ENCODE peak calls at places on chromosome 9, in four cellular contexts. One of them, this sample, is unnamed.

GRCh38 chr9:134833294-134833880 is 47.2 kb upstream of the FCN2 start:
- DNase-seq in spleen: no peak
- DNase-seq in CD8-positive, alpha-beta T cell: no peak
- DNase-seq in activated B cell treated with CpG ODN at 0.5 μM for 24 hours: no peak
- DNase-seq in this sample: no peak

GRCh38 chr9:4550777-4551476 is 60.7 kb downstream of the SLC1A1 start:
- DNase-seq in spleen: no peak
- DNase-seq in activated B cell treated with CpG ODN at 0.5 μM for 24 hours: no peak
- DNase-seq in CD8-positive, alpha-beta T cell: no peak
- DNase-seq in this sample: no peak

GRCh38 chr9:35771943-35772342 is 17.9 kb upstream of the MSMP start:
- DNase-seq in spleen: no peak
- DNase-seq in CD8-positive, alpha-beta T cell: no peak
- DNase-seq in activated B cell treated with CpG ODN at 0.5 μM for 24 hours: no peak
- DNase-seq in this sample: no peak

GRCh38 chr9:93228453-93228852 is 44.5 kb downstream of the WNK2 start:
- DNase-seq in CD8-positive, alpha-beta T cell: no peak
- DNase-seq in spleen: no peak
- DNase-seq in activated B cell treated with CpG ODN at 0.5 μM for 24 hours: no peak
- DNase-seq in this sample: no peak

GRCh38 chr9:97487107-97487506 is 14.4 kb upstream of the TMOD1 start:
- DNase-seq in spleen: no peak
- DNase-seq in activated B cell treated with CpG ODN at 0.5 μM for 24 hours: no peak
- DNase-seq in CD8-positive, alpha-beta T cell: no peak
- DNase-seq in this sample: no peak

GRCh38 chr9:68705636-68706578 is 867 bp downstream of the PIP5K1B start:
- DNase-seq in activated B cell treated with CpG ODN at 0.5 μM for 24 hours: peak
- DNase-seq in CD8-positive, alpha-beta T cell: no peak
- DNase-seq in spleen: peak
- DNase-seq in this sample: no peak

GRCh38 chr9:124809211-124809610 is 32.3 kb downstream of the OLFML2A start:
- DNase-seq in activated B cell treated with CpG ODN at 0.5 μM for 24 hours: no peak
- DNase-seq in spleen: no peak
- DNase-seq in CD8-positive, alpha-beta T cell: no peak
- DNase-seq in this sample: no peak

GRCh38 chr9:14530301-14530700 is 162.9 kb downstream of the ZDHHC21 start:
- DNase-seq in spleen: no peak
- DNase-seq in CD8-positive, alpha-beta T cell: no peak
- DNase-seq in activated B cell treated with CpG ODN at 0.5 μM for 24 hours: no peak
- DNase-seq in this sample: no peak

GRCh38 chr9:98488578-98489312 is 220.0 kb downstream of the GABBR2 start:
- DNase-seq in CD8-positive, alpha-beta T cell: no peak
- DNase-seq in activated B cell treated with CpG ODN at 0.5 μM for 24 hours: no peak
- DNase-seq in spleen: no peak
- DNase-seq in this sample: no peak

GRCh38 chr9:37776328-37776727 is 8.5 kb downstream of the EXOSC3 start:
- DNase-seq in activated B cell treated with CpG ODN at 0.5 μM for 24 hours: no peak
- DNase-seq in spleen: no peak
- DNase-seq in CD8-positive, alpha-beta T cell: no peak
- DNase-seq in this sample: no peak

GRCh38 chr9:131590907-131591844 is 45.9 kb downstream of the PRRT1B start:
- DNase-seq in CD8-positive, alpha-beta T cell: peak
- DNase-seq in activated B cell treated with CpG ODN at 0.5 μM for 24 hours: peak
- DNase-seq in spleen: peak
- DNase-seq in this sample: no peak

GRCh38 chr9:110427497-110428104 is 89.9 kb upstream of the TXNDC8 start:
- DNase-seq in activated B cell treated with CpG ODN at 0.5 μM for 24 hours: no peak
- DNase-seq in spleen: no peak
- DNase-seq in CD8-positive, alpha-beta T cell: no peak
- DNase-seq in this sample: no peak

GRCh38 chr9:83032065-83032625 is 30.8 kb downstream of the RASEF start:
- DNase-seq in CD8-positive, alpha-beta T cell: no peak
- DNase-seq in spleen: no peak
- DNase-seq in activated B cell treated with CpG ODN at 0.5 μM for 24 hours: no peak
- DNase-seq in this sample: no peak

DNA sequence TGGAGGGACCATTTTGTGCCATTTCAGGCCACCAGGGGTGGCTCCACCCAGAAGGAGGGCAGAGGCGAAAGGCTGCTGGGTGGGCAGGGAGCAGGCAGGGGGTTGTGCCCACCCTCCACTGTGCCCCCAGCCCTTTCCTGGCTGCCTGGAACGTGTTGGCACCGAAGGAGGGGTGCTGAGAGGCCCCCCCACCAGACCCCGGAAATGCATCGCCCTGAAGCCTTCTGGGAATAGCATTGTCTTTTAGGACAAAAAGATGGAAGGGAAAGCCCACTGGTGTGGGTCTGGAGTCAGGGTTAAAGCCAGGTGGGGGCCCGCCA is 5.1 kb downstream of the NOXA1 start:
- DNase-seq in activated B cell treated with CpG ODN at 0.5 μM for 24 hours: no peak
- DNase-seq in CD8-positive, alpha-beta T cell: no peak
- DNase-seq in spleen: peak
- DNase-seq in this sample: no peak
- TF ChIP-seq CTCF in activated B cell treated with CpG ODN at 0.5 μM for 24 hours: no peak
- TF ChIP-seq CTCF in CD8-positive, alpha-beta T cell: no peak
- TF ChIP-seq CTCF in spleen: no peak
- TF ChIP-seq CTCF in this sample: peak

DNA sequence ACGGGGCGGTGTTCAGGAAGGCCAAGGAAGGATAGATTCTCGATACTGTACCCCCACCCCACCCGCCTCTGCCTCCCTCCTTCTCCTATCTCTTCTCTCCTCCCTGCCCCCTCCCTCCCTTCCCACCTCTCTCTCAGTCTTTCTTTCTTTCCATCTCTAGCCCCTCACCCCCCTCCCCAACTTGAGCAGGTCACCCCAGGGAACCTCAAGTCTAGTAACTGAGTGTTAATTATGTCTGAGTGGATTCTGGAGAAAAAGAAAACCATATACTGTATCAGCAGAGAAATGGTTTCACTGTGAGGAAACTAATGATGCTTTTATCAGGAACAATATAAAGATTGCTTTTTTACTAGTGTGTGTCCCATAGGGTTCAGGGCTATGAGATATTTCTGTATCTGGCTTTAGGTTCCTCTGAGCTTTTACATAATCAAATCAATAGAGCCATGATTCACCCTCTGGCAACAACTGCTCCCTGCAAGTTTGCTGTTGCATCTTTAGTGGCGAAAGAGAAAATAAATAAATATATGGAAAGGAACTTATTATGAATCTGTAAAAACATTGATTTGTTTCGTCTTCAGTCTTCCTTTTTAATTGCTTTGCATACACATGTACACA is 639.7 kb downstream of the CCDC171 start:
- DNase-seq in spleen: no peak
- DNase-seq in CD8-positive, alpha-beta T cell: no peak
- DNase-seq in activated B cell treated with CpG ODN at 0.5 μM for 24 hours: no peak
- DNase-seq in this sample: no peak
- TF ChIP-seq CTCF in spleen: no peak
- TF ChIP-seq CTCF in CD8-positive, alpha-beta T cell: no peak
- TF ChIP-seq CTCF in activated B cell treated with CpG ODN at 0.5 μM for 24 hours: no peak
- TF ChIP-seq CTCF in this sample: no peak

GRCh38 chr9:121168052-121168451 is 33.6 kb downstream of the RAB14 start:
- DNase-seq in CD8-positive, alpha-beta T cell: no peak
- DNase-seq in spleen: no peak
- DNase-seq in activated B cell treated with CpG ODN at 0.5 μM for 24 hours: no peak
- DNase-seq in this sample: no peak
- TF ChIP-seq CTCF in CD8-positive, alpha-beta T cell: no peak
- TF ChIP-seq CTCF in spleen: no peak
- TF ChIP-seq CTCF in activated B cell treated with CpG ODN at 0.5 μM for 24 hours: no peak
- TF ChIP-seq CTCF in this sample: no peak

DNA sequence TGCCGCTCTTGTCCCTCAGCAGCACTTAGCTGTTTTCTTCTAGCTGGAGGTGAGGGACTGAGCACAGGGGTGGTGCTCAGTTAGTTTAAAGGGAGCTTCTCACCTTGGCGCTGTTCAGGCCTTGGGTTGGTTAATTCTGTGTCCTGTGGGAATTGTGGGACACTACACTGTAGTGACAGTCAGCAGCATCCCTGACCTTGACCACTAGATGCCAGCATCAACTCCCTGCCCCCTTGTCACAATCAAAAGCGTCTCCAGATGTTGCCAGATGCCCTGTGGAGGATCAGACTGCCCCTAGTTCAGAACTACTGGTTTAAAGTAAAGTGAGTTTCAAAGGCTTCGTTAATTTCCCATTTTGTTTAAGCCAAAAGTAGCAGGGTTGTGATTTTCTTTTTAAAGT is 65.5 kb upstream of the DMRT3 start:
- DNase-seq in activated B cell treated with CpG ODN at 0.5 μM for 24 hours: no peak
- DNase-seq in spleen: no peak
- DNase-seq in CD8-positive, alpha-beta T cell: no peak
- DNase-seq in this sample: no peak
- TF ChIP-seq CTCF in activated B cell treated with CpG ODN at 0.5 μM for 24 hours: no peak
- TF ChIP-seq CTCF in spleen: no peak
- TF ChIP-seq CTCF in CD8-positive, alpha-beta T cell: no peak
- TF ChIP-seq CTCF in this sample: no peak

DNA sequence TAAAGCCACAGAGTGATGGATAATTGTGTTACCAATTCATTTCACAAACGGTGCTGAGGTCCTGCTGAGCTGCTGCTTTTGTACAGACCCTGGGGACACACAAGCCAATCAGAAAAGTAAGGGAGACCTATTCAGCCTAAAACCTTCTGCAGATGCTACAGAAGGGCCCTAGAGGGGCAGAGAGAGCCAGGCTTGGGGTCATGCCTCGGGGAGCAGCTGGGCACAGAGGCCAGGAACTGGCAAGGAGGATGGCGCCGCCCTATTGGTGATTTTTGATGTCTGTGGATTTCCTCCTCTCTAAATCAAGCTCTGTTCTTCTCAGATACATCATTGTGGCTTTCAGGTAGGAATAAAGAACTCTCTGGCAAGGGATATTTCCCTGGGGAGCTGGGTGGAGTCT is 181.9 kb downstream of the ZNF462 start:
- DNase-seq in activated B cell treated with CpG ODN at 0.5 μM for 24 hours: no peak
- DNase-seq in spleen: no peak
- DNase-seq in CD8-positive, alpha-beta T cell: no peak
- DNase-seq in this sample: no peak
- TF ChIP-seq CTCF in activated B cell treated with CpG ODN at 0.5 μM for 24 hours: no peak
- TF ChIP-seq CTCF in spleen: no peak
- TF ChIP-seq CTCF in CD8-positive, alpha-beta T cell: no peak
- TF ChIP-seq CTCF in this sample: peak

This sample was measured in chondrocyte.